ENCODE peak calls at places on chromosome X, in ten cellular contexts. S, I, G, V, C, K, L, W, Q and N are unnamed samples.

GRCh38 chrX:100944601-100945000 is 15.9 kb upstream of the XKRX start:
- DNase-seq in S (no peak), I (no peak), G (no peak), V (no peak), C (no peak), K (no peak), L (no peak), W (no peak), Q (no peak), N (no peak)

GRCh38 chrX:132520792-132521191 is 32.0 kb upstream of the MBNL3 start:
- DNase-seq in S (no peak), I (no peak), G (no peak), V (no peak), C (no peak), K (no peak), L (no peak), W (no peak), Q (no peak), N (no peak)

GRCh38 chrX:114028907-114029662 is 554.8 kb upstream of the HTR2C start:
- DNase-seq in S (no peak), I (no peak), G (no peak), V (no peak), C (no peak), K (no peak), L (no peak), W (no peak), Q (no peak), N (no peak)

GRCh38 chrX:16186380-16187007 is 19.2 kb downstream of the MAGEB17 start:
- DNase-seq in S (no peak), I (no peak), G (no peak), V (no peak), C (no peak), K (no peak), L (no peak), W (no peak), Q (no peak), N (no peak)

GRCh38 chrX:67759018-67759417 is 215.2 kb downstream of the AR start:
- DNase-seq in S (no peak), I (no peak), G (no peak), V (no peak), C (no peak), K (no peak), L (no peak), W (no peak), Q (no peak), N (no peak)

GRCh38 chrX:9825129-9825865 is 39.1 kb downstream of the SHROOM2 start:
- DNase-seq in S (no peak), I (no peak), G (no peak), V (no peak), C (no peak), K (no peak), L (no peak), W (no peak), Q (no peak), N (no peak)

GRCh38 chrX:155779831-155780230 is 101.3 kb upstream of the VAMP7 start:
- DNase-seq in S (no peak), I (no peak), G (no peak), V (no peak), C (no peak), K (no peak), L (no peak), W (no peak), Q (no peak), N (no peak)

GRCh38 chrX:48531359-48531954 is 8.1 kb upstream of the TBC1D25 start:
- DNase-seq in S (peak), I (peak), G (peak), V (no peak), C (no peak), K (peak), L (no peak), W (no peak), Q (peak), N (no peak)

GRCh38 chrX:45850775-45851433 is 650.2 kb upstream of the DIPK2B start:
- DNase-seq in S (no peak), I (peak), G (peak), V (no peak), C (peak), K (no peak), L (peak), W (peak), Q (peak), N (peak)

GRCh38 chrX:22278375-22278774 is 5.7 kb downstream of the CBLL2 start:
- DNase-seq in S (no peak), I (no peak), G (peak), V (no peak), C (no peak), K (no peak), L (no peak), W (peak), Q (peak), N (peak)

GRCh38 chrX:15441464-15441863 is 51.7 kb downstream of the PIR start:
- DNase-seq in S (no peak), I (no peak), G (no peak), V (no peak), C (no peak), K (no peak), L (no peak), W (no peak), Q (no peak), N (no peak)

GRCh38 chrX:21802054-21802660 is 37.3 kb upstream of the MBTPS2 start:
- DNase-seq in S (no peak), I (no peak), G (no peak), V (no peak), C (no peak), K (no peak), L (no peak), W (peak), Q (no peak), N (no peak)

GRCh38 chrX:87728024-87728423 is 210.4 kb downstream of the KLHL4 start:
- DNase-seq in S (no peak), I (no peak), G (no peak), V (no peak), C (no peak), K (no peak), L (no peak), W (no peak), Q (no peak), N (no peak)

GRCh38 chrX:34859191-34859590 is 83.4 kb upstream of the FAM47B start:
- DNase-seq in S (no peak), I (no peak), G (no peak), V (no peak), C (no peak), K (no peak), L (no peak), W (peak), Q (no peak), N (no peak)

GRCh38 chrX:76279007-76279406 is 106.1 kb downstream of the PBDC1 start:
- DNase-seq in S (peak), I (peak), G (peak), V (peak), C (peak), K (peak), L (no peak), W (peak), Q (peak), N (peak)

GRCh38 chrX:129557844-129558243 is 17.8 kb downstream of the OCRL start:
- DNase-seq in S (no peak), I (no peak), G (no peak), V (no peak), C (no peak), K (no peak), L (no peak), W (peak), Q (no peak), N (no peak)

GRCh38 chrX:122004127-122004526 is 956.7 kb downstream of the GLUD2 start:
- DNase-seq in S (no peak), I (no peak), G (no peak), V (no peak), C (no peak), K (no peak), L (no peak), W (no peak), Q (no peak), N (no peak)

GRCh38 chrX:45621356-45622041 is 420.8 kb upstream of the DIPK2B start:
- DNase-seq in S (no peak), I (peak), G (peak), V (peak), C (no peak), K (no peak), L (no peak), W (no peak), Q (peak), N (no peak)

GRCh38 chrX:154135458-154136229 is 8.4 kb upstream of the OPN1LW start:
- DNase-seq in S (no peak), I (no peak), G (peak), V (no peak), C (no peak), K (no peak), L (no peak), W (no peak), Q (no peak), N (no peak)

GRCh38 chrX:151870603-151871002 is 42.1 kb upstream of the MAGEA4 start:
- DNase-seq in S (peak), I (no peak), G (peak), V (peak), C (no peak), K (peak), L (no peak), W (no peak), Q (peak), N (no peak)

GRCh38 chrX:6574762-6575161 is 39.8 kb upstream of the VCX3A start:
- DNase-seq in S (no peak), I (no peak), G (no peak), V (no peak), C (no peak), K (no peak), L (no peak), W (peak), Q (no peak), N (peak)

GRCh38 chrX:70878925-70879324 is 29.6 kb downstream of the TEX11 start:
- DNase-seq in S (no peak), I (no peak), G (no peak), V (no peak), C (no peak), K (no peak), L (no peak), W (no peak), Q (no peak), N (no peak)

GRCh38 chrX:95823796-95824195 is 860.8 kb upstream of the DIAPH2 start:
- DNase-seq in S (no peak), I (no peak), G (no peak), V (no peak), C (no peak), K (no peak), L (no peak), W (no peak), Q (no peak), N (no peak)

GRCh38 chrX:42102586-42103282 is 179.4 kb upstream of the CASK start:
- DNase-seq in S (no peak), I (no peak), G (no peak), V (no peak), C (no peak), K (no peak), L (no peak), W (no peak), Q (peak), N (no peak)

GRCh38 chrX:155263854-155264628 is at the start of gene RAB39B:
- DNase-seq in S (peak), I (peak), G (peak), V (no peak), C (peak), K (peak), L (peak), W (peak), Q (peak), N (peak)

GRCh38 chrX:110021180-110022022 is 18.5 kb downstream of the TMEM164 start:
- DNase-seq in S (no peak), I (no peak), G (peak), V (no peak), C (no peak), K (no peak), L (peak), W (no peak), Q (peak), N (no peak)

GRCh38 chrX:123731258-123731986 is 1.4 kb downstream of the THOC2 start:
- DNase-seq in S (no peak), I (no peak), G (peak), V (no peak), C (no peak), K (peak), L (no peak), W (peak), Q (peak), N (peak)

GRCh38 chrX:117996408-117996807 is 120.2 kb downstream of the KLHL13 start:
- DNase-seq in S (no peak), I (no peak), G (no peak), V (no peak), C (no peak), K (no peak), L (no peak), W (no peak), Q (peak), N (no peak)

GRCh38 chrX:140299411-140299810 is 205.5 kb downstream of the SOX3 start:
- DNase-seq in S (no peak), I (no peak), G (no peak), V (no peak), C (no peak), K (no peak), L (no peak), W (no peak), Q (no peak), N (no peak)

GRCh38 chrX:24357101-24357500 is 3.3 kb upstream of the SUPT20HL1 start:
- DNase-seq in S (no peak), I (no peak), G (peak), V (no peak), C (no peak), K (no peak), L (no peak), W (no peak), Q (no peak), N (no peak)

GRCh38 chrX:9349572-9350259 is 115.1 kb upstream of the TBL1X start:
- DNase-seq in S (no peak), I (no peak), G (peak), V (no peak), C (no peak), K (no peak), L (no peak), W (no peak), Q (peak), N (no peak)

GRCh38 chrX:44890247-44890646 is 17.3 kb downstream of the KDM6A start:
- DNase-seq in S (no peak), I (no peak), G (no peak), V (no peak), C (no peak), K (no peak), L (no peak), W (no peak), Q (no peak), N (no peak)

GRCh38 chrX:111284615-111285294 is 14.5 kb upstream of the CAPN6 start:
- DNase-seq in S (no peak), I (no peak), G (no peak), V (no peak), C (no peak), K (no peak), L (no peak), W (peak), Q (no peak), N (no peak)

GRCh38 chrX:96372313-96373046 is 312.2 kb upstream of the DIAPH2 start:
- DNase-seq in S (peak), I (peak), G (peak), V (peak), C (no peak), K (peak), L (no peak), W (peak), Q (peak), N (peak)